ENCODE peak calls at places on chromosomes 6 and 20, in six cellular contexts. B is A549, A is IMR-90, F is HepG2, G is GM12878, X is SK-N-SH. Y is an unnamed sample.
A peak's percentile ranks its signal among the peaks of the same experiment; 100 is the strongest.

GRCh38 chr6:88134575-88134974 is 31.6 kb downstream of the CNR1 start:
- DNase-seq in B (no peak), A (no peak), F (no peak), G (no peak), X (no peak), Y (no peak)

GRCh38 chr20:49313271-49313670 is 35.4 kb upstream of the ZNFX1 start:
- DNase-seq in B (no peak), A (no peak), F (no peak), G (no peak), X (no peak), Y (no peak)

GRCh38 chr6:43383021-43383667 is 13.7 kb upstream of the ZNF318 start:
- DNase-seq in B (no peak), A (peak; percentile 84), F (no peak), G (no peak), X (no peak), Y (no peak)

GRCh38 chr6:6804843-6805680 is 216.5 kb downstream of the LY86 start:
- DNase-seq in B (no peak), A (no peak), F (no peak), G (no peak), X (no peak), Y (no peak)

GRCh38 chr6:158646023-158646888 is 1.7 kb upstream of the DYNLT1 start:
- DNase-seq in B (no peak), A (no peak), F (no peak), G (no peak), X (no peak), Y (no peak)

GRCh38 chr20:63005240-63005861 is 1.4 kb downstream of the BHLHE23 start:
- DNase-seq in B (no peak), A (no peak), F (no peak), G (no peak), X (no peak), Y (no peak)

GRCh38 chr6:82917346-82918064 is 148.1 kb downstream of the UBE3D start:
- DNase-seq in B (no peak), A (peak; percentile 18), F (no peak), G (no peak), X (no peak), Y (no peak)

GRCh38 chr20:2280083-2280482 is 15.7 kb upstream of the TGM3 start:
- DNase-seq in B (no peak), A (no peak), F (no peak), G (no peak), X (no peak), Y (no peak)

GRCh38 chr20:35887393-35888064 is 66.8 kb downstream of the SCAND1 start:
- DNase-seq in B (no peak), A (no peak), F (no peak), G (no peak), X (no peak), Y (no peak)

GRCh38 chr20:19828233-19828632 is 70.2 kb downstream of the RIN2 start:
- DNase-seq in B (peak; percentile 64), A (peak; percentile 82), F (peak; percentile 30), G (peak; percentile 68), X (no peak), Y (no peak)

GRCh38 chr20:1509237-1509636 is 18.0 kb upstream of the SIRPB2 start:
- DNase-seq in B (peak; percentile 26), A (peak; percentile 37), F (peak; percentile 25), G (no peak), X (peak; percentile 8), Y (no peak)

GRCh38 chr20:17568972-17569471 is 853 bp upstream of the DSTN start:
- DNase-seq in B (peak; percentile 95), A (peak; percentile 99), F (peak; percentile 95), G (no peak), X (peak; percentile 81), Y (peak; percentile 57)

GRCh38 chr20:60062431-60063336 is 104.5 kb downstream of the CDH26 start:
- DNase-seq in B (no peak), A (peak; percentile 69), F (no peak), G (no peak), X (peak; percentile 57), Y (no peak)

GRCh38 chr20:611843-612185 is 1.7 kb upstream of the TCF15 start:
- DNase-seq in B (no peak), A (no peak), F (no peak), G (no peak), X (no peak), Y (no peak)

GRCh38 chr20:59560588-59561227 is 43.6 kb upstream of the PHACTR3 start:
- DNase-seq in B (peak; percentile 75), A (peak; percentile 11), F (peak; percentile 46), G (no peak), X (peak; percentile 76), Y (peak; percentile 74)

GRCh38 chr6:166467436-166468000 is 84.8 kb upstream of the MPC1 start:
- DNase-seq in B (no peak), A (no peak), F (no peak), G (no peak), X (no peak), Y (no peak)

GRCh38 chr6:45394586-45395095 is 16.9 kb upstream of the SUPT3H start:
- DNase-seq in B (no peak), A (no peak), F (no peak), G (no peak), X (no peak), Y (no peak)

GRCh38 chr6:158270389-158271127 is 41.7 kb upstream of the TULP4 start:
- DNase-seq in B (no peak), A (no peak), F (no peak), G (no peak), X (no peak), Y (no peak)

GRCh38 chr20:48025061-48025515 is 239.8 kb upstream of the SULF2 start:
- DNase-seq in B (no peak), A (peak; percentile 29), F (no peak), G (no peak), X (peak; percentile 76), Y (no peak)

DNA sequence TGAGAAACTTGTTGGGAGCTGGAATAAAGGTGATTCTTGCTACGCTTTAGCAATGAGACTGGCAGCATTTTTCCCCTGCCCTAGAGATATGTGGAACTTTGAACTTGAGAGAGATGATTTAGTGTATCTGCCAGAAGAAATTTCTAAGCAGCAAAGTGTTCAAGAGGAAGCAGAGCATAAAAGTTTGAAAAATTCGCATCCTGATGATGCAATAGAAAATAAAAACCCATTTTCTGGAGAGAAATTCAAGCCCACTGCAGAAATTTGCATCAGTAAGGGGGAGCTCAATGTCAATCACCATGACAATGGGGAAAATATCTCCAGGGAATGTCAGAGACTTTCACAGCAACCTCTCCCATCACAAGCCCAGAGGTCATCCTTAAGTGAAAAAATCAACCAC is 35.3 kb downstream of the MICA start:
- DNase-seq in B (no peak), A (no peak), F (no peak), G (no peak), X (no peak), Y (no peak)
- TF ChIP-seq SMC3 in B (no peak), A (no peak), F (no peak), G (no peak), X (no peak), Y (no peak)

GRCh38 chr6:170280689-170281045 is 10.2 kb downstream of the DLL1 start:
- DNase-seq in B (no peak), A (no peak), F (no peak), G (no peak), X (no peak), Y (no peak)

GRCh38 chr6:170283212-170284081 is 7.4 kb downstream of the DLL1 start:
- DNase-seq in B (no peak), A (no peak), F (no peak), G (no peak), X (no peak), Y (no peak)

GRCh38 chr6:170284126-170284773 is 6.6 kb downstream of the DLL1 start:
- DNase-seq in B (no peak), A (no peak), F (no peak), G (no peak), X (no peak), Y (no peak)

GRCh38 chr6:170281331-170282292 is 9.3 kb downstream of the DLL1 start:
- DNase-seq in B (no peak), A (no peak), F (no peak), G (no peak), X (no peak), Y (no peak)

DNA sequence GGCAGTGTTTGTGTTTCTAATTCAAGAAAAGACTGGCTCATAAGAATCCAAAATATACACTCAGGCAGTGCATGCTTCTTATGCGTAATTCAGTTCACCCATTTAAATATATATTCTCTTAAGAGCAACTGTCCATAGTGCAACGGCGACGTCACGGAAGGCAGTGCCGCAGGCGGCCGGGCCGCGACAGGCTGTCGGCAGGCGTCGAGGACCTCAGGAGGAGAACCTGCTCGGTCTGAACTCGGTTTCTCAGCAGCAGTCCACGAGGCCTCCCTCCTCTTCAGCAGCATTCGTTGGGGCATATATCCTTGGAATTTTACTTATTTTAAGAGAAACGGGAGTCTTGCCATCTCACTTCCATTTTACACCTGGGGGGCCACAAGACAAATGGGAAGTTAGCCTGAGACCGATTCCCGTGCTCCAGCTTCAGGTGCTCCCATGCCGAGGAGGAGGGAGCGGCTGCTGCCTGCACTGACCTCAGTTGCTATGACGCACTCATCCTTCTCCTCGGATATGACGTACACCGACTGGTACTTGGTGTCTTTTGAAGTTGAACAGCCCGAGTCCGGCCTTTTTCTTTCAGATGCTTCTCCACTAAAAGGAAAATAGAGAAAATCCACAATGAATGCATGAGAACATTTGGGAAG is 8.2 kb downstream of the DLL1 start:
- DNase-seq in B (no peak), A (no peak), F (no peak), G (no peak), X (no peak), Y (no peak)
- TF ChIP-seq SMC3 in B (no peak), A (no peak), F (no peak), G (no peak), X (no peak), Y (no peak)

GRCh38 chr6:80028591-80028990 is 24.1 kb downstream of the TTK start:
- DNase-seq in B (no peak), A (no peak), F (no peak), G (no peak), X (no peak), Y (no peak)

DNA sequence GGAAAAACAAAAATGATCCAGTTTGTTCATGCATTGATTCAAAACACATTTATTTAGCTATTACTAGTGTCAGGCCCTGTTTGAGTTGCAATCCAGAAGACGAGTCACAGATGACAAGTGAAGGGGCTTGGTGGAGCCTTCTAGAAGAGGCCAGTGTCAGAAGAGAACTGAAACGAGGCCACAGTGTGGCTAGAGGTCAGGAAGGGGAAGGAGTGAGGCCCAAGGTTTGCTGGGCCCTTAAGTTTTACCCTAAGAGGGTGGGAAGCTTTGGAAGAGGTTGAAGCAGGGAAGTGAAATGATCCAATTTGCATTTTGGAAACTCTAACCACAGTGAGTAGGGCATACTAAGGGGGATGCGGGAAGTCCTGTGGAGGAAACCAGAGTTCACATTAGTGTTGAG is 25.0 kb downstream of the TTK start:
- DNase-seq in B (no peak), A (no peak), F (no peak), G (peak; percentile 16), X (no peak), Y (no peak)
- TF ChIP-seq SMC3 in B (no peak), A (no peak), F (no peak), G (no peak), X (no peak), Y (no peak)

DNA sequence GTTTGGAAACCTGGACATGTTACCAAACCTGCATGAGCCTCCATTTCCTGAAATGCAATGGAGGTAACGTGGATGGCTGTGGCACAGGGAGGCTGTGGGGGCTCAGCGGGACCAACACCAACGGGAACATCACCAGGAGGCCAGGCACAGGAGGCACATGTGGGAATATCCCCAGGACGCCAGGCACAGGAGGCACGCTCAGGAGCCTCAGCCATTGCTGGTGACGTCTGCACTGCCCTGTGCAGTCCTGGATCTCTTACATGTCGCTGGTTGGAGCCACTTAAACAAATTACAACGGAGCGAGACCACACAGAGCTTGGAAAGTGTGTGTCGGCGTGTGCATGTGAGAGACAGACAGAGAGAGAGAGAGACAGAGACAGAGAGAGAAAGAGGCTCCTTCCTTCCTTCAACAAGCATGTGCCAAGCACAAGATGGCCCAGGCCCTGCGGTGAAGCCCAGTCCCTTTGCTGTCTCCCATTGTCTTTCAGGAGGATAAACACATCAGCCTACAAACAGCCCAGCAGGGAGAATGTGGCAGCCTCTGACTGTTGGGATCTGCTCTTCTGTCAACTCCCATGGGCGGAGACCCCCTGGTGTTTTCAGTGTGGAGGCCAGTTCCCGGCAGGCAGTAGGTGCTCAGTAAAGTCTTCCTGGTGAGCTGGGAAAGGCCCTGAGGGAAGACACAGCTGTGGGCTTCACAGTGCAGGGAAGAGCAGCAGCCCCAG is 112.7 kb upstream of the THBS2 start:
- DNase-seq in B (no peak), A (no peak), F (no peak), G (no peak), X (no peak), Y (no peak)
- TF ChIP-seq SMC3 in B (no peak), A (no peak), F (no peak), G (no peak), X (no peak), Y (no peak)

Y was measured in K562.